ENCODE peak calls at places on chromosomes 3 and 15, in nine cellular contexts. O is epithelial cell of prostate; D is kidney glomerular epithelial cell; L is activated CD4-positive, alpha-beta T cell treated with anti-CD3 and anti-CD28 coated beads, Interleukin-2, amount 50 U/mL, for 48 hours; Q is progenitor cell of endocrine pancreas; F is GM12865; A is EL; T is upper lobe of right lung; U is RPMI7951. P is an unnamed sample.
A peak's percentile ranks its signal among the peaks of the same experiment; 100 is the strongest.

GRCh38 chr3:144624656-144625055 is 653.0 kb downstream of the DIPK2A start:
- DNase-seq in O (no peak), D (no peak), L (no peak), Q (no peak), F (no peak), A (no peak), T (no peak), U (no peak), P (no peak)

GRCh38 chr15:96347181-96348111 is 16.9 kb downstream of the NR2F2 start:
- DNase-seq in O (no peak), D (no peak), L (no peak), Q (no peak), F (no peak), A (no peak), T (no peak), U (no peak), P (no peak)

GRCh38 chr3:161508852-161509477 is 12.4 kb downstream of the OTOL1 start:
- DNase-seq in O (no peak), D (peak; percentile 31), L (no peak), Q (no peak), F (peak; percentile 22), A (peak; percentile 20), T (no peak), U (no peak), P (peak; percentile 14)

GRCh38 chr15:91040851-91041250 is 18.5 kb upstream of the VPS33B start:
- DNase-seq in O (no peak), D (no peak), L (no peak), Q (no peak), F (no peak), A (no peak), T (no peak), U (no peak), P (no peak)

GRCh38 chr3:4491873-4492239 is 1.3 kb upstream of the ITPR1 start:
- DNase-seq in O (no peak), D (no peak), L (no peak), Q (no peak), F (no peak), A (no peak), T (no peak), U (no peak), P (no peak)

GRCh38 chr3:142853270-142854163 is 35.4 kb downstream of the PCOLCE2 start:
- DNase-seq in O (peak; percentile 64), D (peak; percentile 94), L (no peak), Q (no peak), F (no peak), A (peak; percentile 80), T (no peak), U (peak; percentile 19), P (peak; percentile 95)

GRCh38 chr15:79036323-79036722 is 54.3 kb downstream of the RASGRF1 start:
- DNase-seq in O (no peak), D (no peak), L (no peak), Q (no peak), F (no peak), A (no peak), T (no peak), U (no peak), P (no peak)

GRCh38 chr15:34583399-34584320 is at the start of gene GOLGA8B:
- DNase-seq in O (no peak), D (peak; percentile 36), L (peak; percentile 79), Q (peak; percentile 68), F (peak; percentile 88), A (peak; percentile 66), T (peak; percentile 87), U (peak; percentile 48), P (peak; percentile 62)

GRCh38 chr3:190718097-190718496 is 144.4 kb downstream of the GMNC start:
- DNase-seq in O (no peak), D (no peak), L (no peak), Q (no peak), F (no peak), A (peak; percentile 24), T (no peak), U (peak; percentile 12), P (peak; percentile 36)

GRCh38 chr15:97993310-97993738 is 32.8 kb downstream of the ARRDC4 start:
- DNase-seq in O (no peak), D (no peak), L (no peak), Q (no peak), F (no peak), A (peak; percentile 73), T (no peak), U (peak; percentile 84), P (peak; percentile 75)

GRCh38 chr3:60809857-60810256 is 441.4 kb downstream of the FHIT start:
- DNase-seq in O (peak; percentile 55), D (no peak), L (no peak), Q (no peak), F (no peak), A (no peak), T (no peak), U (peak; percentile 94), P (peak; percentile 74)

GRCh38 chr3:138348950-138349739 is 766 bp downstream of the MRAS start:
- DNase-seq in O (no peak), D (no peak), L (peak; percentile 12), Q (no peak), F (no peak), A (peak; percentile 36), T (no peak), U (peak; percentile 38), P (peak; percentile 44)

GRCh38 chr15:57319226-57319918 is 56.9 kb upstream of the CGNL1 start:
- DNase-seq in O (no peak), D (no peak), L (no peak), Q (no peak), F (no peak), A (no peak), T (no peak), U (no peak), P (no peak)

GRCh38 chr3:168141405-168141993 is 45.8 kb upstream of the GOLIM4 start:
- DNase-seq in O (no peak), D (no peak), L (no peak), Q (no peak), F (peak; percentile 18), A (no peak), T (no peak), U (no peak), P (no peak)

GRCh38 chr3:157166115-157166514 is 6.2 kb upstream of the CCNL1 start:
- DNase-seq in O (no peak), D (no peak), L (no peak), Q (no peak), F (no peak), A (no peak), T (no peak), U (no peak), P (no peak)

GRCh38 chr3:149406244-149406752 is 28.8 kb upstream of the TM4SF1 start:
- DNase-seq in O (no peak), D (no peak), L (no peak), Q (no peak), F (no peak), A (no peak), T (no peak), U (no peak), P (no peak)

GRCh38 chr15:60038111-60038521 is 34.0 kb downstream of the FOXB1 start:
- DNase-seq in O (no peak), D (no peak), L (no peak), Q (peak; percentile 10), F (no peak), A (no peak), T (no peak), U (no peak), P (no peak)

GRCh38 chr3:141653872-141654271 is 84.2 kb upstream of the RNF7 start:
- DNase-seq in O (no peak), D (no peak), L (no peak), Q (no peak), F (no peak), A (no peak), T (no peak), U (no peak), P (no peak)

GRCh38 chr3:182789371-182789770 is 3.9 kb upstream of the ATP11B start:
- DNase-seq in O (no peak), D (peak; percentile 4), L (no peak), Q (no peak), F (peak; percentile 62), A (peak; percentile 9), T (no peak), U (no peak), P (no peak)

GRCh38 chr3:53650424-53650823 is 156.0 kb downstream of the CACNA1D start:
- DNase-seq in O (no peak), D (no peak), L (peak; percentile 19), Q (no peak), F (peak; percentile 39), A (no peak), T (no peak), U (no peak), P (no peak)

GRCh38 chr3:135970500-135971116 is 5.1 kb downstream of the PPP2R3A start:
- DNase-seq in O (no peak), D (no peak), L (no peak), Q (no peak), F (no peak), A (peak; percentile 44), T (no peak), U (peak; percentile 53), P (peak; percentile 76)

GRCh38 chr15:42707068-42707467 is 29.9 kb downstream of the CDAN1 start:
- DNase-seq in O (peak; percentile 50), D (no peak), L (no peak), Q (no peak), F (no peak), A (no peak), T (no peak), U (no peak), P (peak; percentile 13)

GRCh38 chr3:152183473-152183872 is 85.3 kb upstream of the MBNL1 start:
- DNase-seq in O (no peak), D (no peak), L (peak; percentile 62), Q (peak; percentile 8), F (peak; percentile 75), A (peak; percentile 42), T (no peak), U (peak; percentile 66), P (peak; percentile 41)

GRCh38 chr15:49155834-49156627 is 632 bp upstream of the COPS2 start:
- DNase-seq in O (no peak), D (no peak), L (peak; percentile 8), Q (no peak), F (peak; percentile 9), A (peak; percentile 52), T (no peak), U (peak; percentile 42), P (peak; percentile 42)

GRCh38 chr3:69823710-69824109 is 84.4 kb downstream of the MITF start:
- DNase-seq in O (no peak), D (no peak), L (no peak), Q (no peak), F (no peak), A (peak; percentile 46), T (no peak), U (peak; percentile 9), P (peak; percentile 28)

P was measured in M059J.